ENCODE peak calls at places on chromosomes 1 and 21, in six cellular contexts. Q is HepG2, E is H1, J is K562, A is SK-N-SH, C is GM12878. K is an unnamed sample. For H3K4me1, the result is how much of the 10 kb centered on the place peaks cover.

GRCh38 chr1:19448491-19449439 is 36.6 kb downstream of the CAPZB start:
- DNase-seq in J (no peak), C (no peak), Q (no peak), E (no peak), A (peak), K (no peak)

GRCh38 chr1:198108646-198109045 is 48.2 kb upstream of the NEK7 start:
- DNase-seq in J (no peak), C (no peak), A (no peak), E (no peak), Q (no peak), K (no peak)

GRCh38 chr1:53469373-53469772 is 10.2 kb downstream of the DMRTB1 start:
- DNase-seq in E (no peak), A (no peak), J (no peak), C (no peak), Q (no peak), K (no peak)

GRCh38 chr1:74344396-74344795 is 109.2 kb downstream of the TNNI3K start:
- DNase-seq in C (no peak), Q (no peak), E (no peak), A (peak), J (no peak), K (no peak)

GRCh38 chr1:58932820-58933598 is 149.2 kb upstream of the JUN start:
- DNase-seq in E (no peak), C (no peak), A (no peak), Q (peak), J (no peak), K (peak)

GRCh38 chr1:34982820-34983376 is 2.2 kb downstream of the TMEM35B start:
- DNase-seq in C (no peak), J (no peak), E (no peak), Q (no peak), A (no peak), K (no peak)

GRCh38 chr1:167987174-167987573 is 50.3 kb upstream of the MPC2 start:
- DNase-seq in Q (no peak), C (no peak), J (no peak), A (no peak), E (no peak), K (no peak)

GRCh38 chr1:221381858-221382623 is 359.8 kb downstream of the DUSP10 start:
- DNase-seq in E (no peak), Q (no peak), A (no peak), J (no peak), C (no peak), K (no peak)

GRCh38 chr1:4657920-4658585 is 3.6 kb downstream of the AJAP1 start:
- DNase-seq in C (no peak), Q (no peak), A (peak), E (no peak), J (no peak), K (no peak)

GRCh38 chr1:239448911-239449310 is 62.5 kb downstream of the CHRM3 start:
- DNase-seq in Q (no peak), J (no peak), E (no peak), A (no peak), C (no peak), K (no peak)

GRCh38 chr1:234730542-234731370 is 120.8 kb upstream of the IRF2BP2 start:
- DNase-seq in C (peak), A (no peak), E (no peak), J (peak), Q (no peak), K (no peak)

GRCh38 chr1:39632491-39633417 is 6.7 kb downstream of the HEYL start:
- DNase-seq in Q (no peak), C (no peak), E (no peak), A (no peak), J (peak), K (no peak)

GRCh38 chr21:41854426-41854995 is 24.6 kb downstream of the PRDM15 start:
- DNase-seq in Q (no peak), J (no peak), E (no peak), A (no peak), C (no peak), K (no peak)

GRCh38 chr1:119713039-119713537 is 1.4 kb downstream of the PHGDH start:
- DNase-seq in C (no peak), J (no peak), E (no peak), Q (no peak), A (peak), K (no peak)

GRCh38 chr1:233945573-233945972 is 41.1 kb downstream of the SLC35F3 start:
- DNase-seq in Q (no peak), J (no peak), A (no peak), E (no peak), C (peak), K (peak)

GRCh38 chr21:40902299-40902698 is 55.3 kb upstream of the DSCAM start:
- DNase-seq in J (no peak), Q (no peak), E (no peak), A (no peak), C (no peak), K (no peak)

DNA sequence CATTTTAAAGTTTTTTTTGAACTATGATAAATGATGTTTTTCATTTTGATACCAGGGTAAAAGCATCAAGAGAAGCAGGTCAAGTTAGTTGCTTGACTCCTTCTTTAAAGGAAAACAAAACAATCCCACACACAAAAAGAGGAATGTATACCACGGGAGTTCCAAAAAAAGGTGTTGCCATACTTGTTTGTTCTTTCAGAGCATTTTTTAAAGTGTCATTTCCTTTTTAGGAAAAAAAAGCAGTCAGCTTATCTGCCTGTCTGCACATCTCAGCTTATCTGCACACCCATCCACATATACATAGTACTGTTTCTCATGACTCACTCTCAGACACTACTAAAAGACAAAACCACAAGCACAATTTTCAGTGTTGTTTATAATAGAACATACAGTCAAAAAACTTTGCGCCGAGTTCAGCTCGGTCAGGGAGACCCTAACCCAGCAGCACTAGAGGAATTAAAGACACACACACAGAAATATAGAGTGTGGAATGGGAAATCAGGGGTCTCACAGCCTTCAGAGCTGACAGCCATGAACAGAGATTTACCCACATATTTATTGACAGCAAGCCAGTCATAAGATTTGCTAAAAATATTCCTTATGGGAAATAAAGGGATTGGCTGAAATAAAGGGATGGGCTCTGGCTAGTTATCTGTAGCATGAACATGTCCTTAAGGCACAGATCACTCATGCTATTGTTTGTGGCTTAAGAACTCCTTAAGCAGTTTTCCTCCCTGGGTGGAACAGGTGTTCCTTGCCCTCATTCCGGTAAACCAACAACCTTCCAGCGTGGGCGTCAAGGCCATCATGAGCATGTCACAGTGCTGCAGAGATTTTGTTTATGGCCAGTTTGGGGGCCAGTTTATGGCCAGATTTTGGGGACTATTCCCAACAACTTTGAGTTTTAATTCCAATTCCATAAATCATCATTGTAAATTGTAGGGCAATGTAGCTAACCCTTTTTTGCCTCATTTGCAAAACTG is 11.4 kb upstream of the MNDA start:
- DNase-seq in C (peak), E (no peak), J (peak), A (no peak), Q (no peak), K (no peak)
- TF ChIP-seq YY1 in C (no peak), E (no peak), J (no peak), A (no peak), Q (no peak), K (no peak)

GRCh38 chr1:204572923-204573562 is 56.8 kb downstream of the MDM4 start:
- DNase-seq in A (no peak), Q (no peak), C (no peak), J (no peak), E (no peak), K (no peak)
- H3K4me1 ChIP-seq in A (under half), Q (under half), C (under half), J (under half), E (under half), K (under half)

GRCh38 chr1:209549384-209550001 is 34.0 kb upstream of the CAMK1G start:
- DNase-seq in A (peak), E (no peak), C (no peak), Q (no peak), J (peak), K (no peak)

GRCh38 chr1:209546390-209547080 is 37.0 kb upstream of the CAMK1G start:
- DNase-seq in E (no peak), J (no peak), C (no peak), Q (no peak), A (no peak), K (no peak)

GRCh38 chr1:209545423-209545822 is 38.1 kb upstream of the CAMK1G start:
- DNase-seq in C (no peak), J (no peak), Q (no peak), E (no peak), A (no peak), K (no peak)

GRCh38 chr1:209550519-209550918 is 33.0 kb upstream of the CAMK1G start:
- DNase-seq in C (no peak), Q (no peak), J (no peak), A (no peak), E (no peak), K (no peak)

GRCh38 chr1:209547626-209548025 is 35.9 kb upstream of the CAMK1G start:
- DNase-seq in J (no peak), C (no peak), E (no peak), Q (no peak), A (no peak), K (no peak)
- H3K4me2 ChIP-seq in J (no peak), C (no peak), E (no peak), Q (no peak), A (no peak), K (no peak)

GRCh38 chr1:246602194-246602593 is 35.9 kb downstream of the CNST start:
- DNase-seq in E (no peak), C (no peak), J (no peak), A (no peak), Q (no peak), K (no peak)
- TF ChIP-seq YY1 in E (no peak), C (no peak), J (no peak), A (no peak), Q (no peak), K (no peak)

DNA sequence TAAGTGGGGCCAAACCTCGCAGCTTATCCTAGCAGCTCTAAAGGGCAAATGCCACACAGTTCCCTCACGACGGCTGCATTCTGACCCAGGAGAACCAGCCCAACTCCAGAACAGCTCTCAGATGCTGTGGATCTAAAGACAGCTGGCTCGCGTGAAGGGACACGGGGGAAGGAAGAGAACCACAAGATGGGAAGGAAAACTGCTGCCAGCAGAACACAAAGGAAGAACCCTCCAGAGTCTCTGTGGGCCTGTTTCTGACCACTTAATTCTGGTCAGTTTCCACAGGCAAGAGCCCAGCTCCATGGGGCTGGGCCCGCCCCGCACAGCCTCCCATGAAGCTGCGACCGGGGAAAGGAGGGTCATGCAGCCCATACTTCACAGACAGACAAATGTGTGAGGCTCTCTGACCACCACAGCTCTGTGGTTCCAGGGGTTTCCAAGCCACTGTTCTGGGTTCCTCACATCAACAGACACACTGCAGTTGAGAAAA is 61.1 kb downstream of the SLC45A1 start:
- DNase-seq in A (no peak), Q (no peak), E (no peak), J (no peak), C (no peak), K (no peak)
- H3K4me1 ChIP-seq in A (under half), Q (under half), E (under half), J (under half), C (under half), K (under half)

K was measured in HCT116.